ENCODE peak calls at places on chromosomes 7 and 10, in nine cellular contexts. R is stimulated activated CD4-positive, alpha-beta T cell treated with anti-CD3 and anti-CD28 coated beads, Interleukin-1b, Interleukin-23, amount 100 ng/mL, for 48 hours; L is amniotic stem cell; U is activated naive CD4-positive, alpha-beta T cell; A is right lobe of liver; G is body of pancreas; S is activated naive CD8-positive, alpha-beta T cell treated with anti-CD3 and anti-CD28 coated beads, Interleukin-2, amount 50 U/mL, for 24 hours; Z is T47D; C is NCI-H226. X is an unnamed sample.

GRCh38 chr7:74240482-74240881 is 13.7 kb downstream of the RFC2 start:
- DNase-seq in C (no peak), S (no peak), Z (no peak), A (peak; percentile 84), U (no peak), R (no peak), G (peak; percentile 48), L (no peak), X (no peak)

GRCh38 chr7:130154501-130155317 is 50.5 kb downstream of the TMEM209 start:
- DNase-seq in C (no peak), R (no peak), G (peak; percentile 89), A (no peak), Z (no peak), S (no peak), U (no peak), L (no peak), X (peak; percentile 83)

GRCh38 chr10:11512596-11512995 is 98.9 kb downstream of the USP6NL start:
- DNase-seq in Z (no peak), A (no peak), R (no peak), C (no peak), S (no peak), G (no peak), L (no peak), U (no peak), X (no peak)

GRCh38 chr10:63157845-63158624 is 24.9 kb downstream of the NRBF2 start:
- DNase-seq in U (peak; percentile 4), Z (peak; percentile 57), C (peak; percentile 39), L (peak; percentile 65), G (peak; percentile 33), R (peak; percentile 38), A (no peak), S (peak; percentile 33), X (no peak)

GRCh38 chr10:82982110-82982608 is 1107.2 kb downstream of the NRG3 start:
- DNase-seq in Z (no peak), G (no peak), A (no peak), L (peak; percentile 73), U (no peak), S (no peak), C (no peak), R (no peak), X (no peak)

GRCh38 chr10:110852897-110853296 is 18.8 kb upstream of the PDCD4 start:
- DNase-seq in U (no peak), G (no peak), R (no peak), S (no peak), A (no peak), C (no peak), L (no peak), Z (no peak), X (no peak)

GRCh38 chr10:34206602-34207268 is 608.4 kb downstream of the PARD3 start:
- DNase-seq in U (no peak), C (no peak), L (no peak), S (no peak), G (no peak), A (no peak), R (no peak), Z (no peak), X (no peak)

GRCh38 chr7:47693161-47693740 is 111.3 kb upstream of the TNS3 start:
- DNase-seq in A (no peak), R (no peak), L (no peak), Z (no peak), S (no peak), C (peak; percentile 38), G (no peak), U (no peak), X (no peak)

GRCh38 chr10:35870665-35871310 is 228.7 kb upstream of the FZD8 start:
- DNase-seq in R (no peak), L (no peak), Z (no peak), C (no peak), U (no peak), G (no peak), A (no peak), S (no peak), X (no peak)

GRCh38 chr7:135167360-135167759 is 3.1 kb downstream of the CYREN start:
- DNase-seq in R (no peak), C (no peak), L (no peak), U (no peak), A (no peak), S (no peak), G (no peak), Z (no peak), X (no peak)

GRCh38 chr7:70131807-70132565 is 533.7 kb downstream of the AUTS2 start:
- DNase-seq in C (no peak), G (no peak), Z (no peak), U (no peak), S (no peak), L (no peak), A (no peak), R (no peak), X (no peak)

GRCh38 chr10:78986419-78986818 is 82.3 kb upstream of the ZMIZ1 start:
- DNase-seq in C (peak; percentile 75), S (no peak), L (no peak), U (no peak), G (no peak), Z (no peak), R (no peak), A (no peak), X (no peak)

GRCh38 chr10:120514035-120514620 is 57.1 kb downstream of the PLPP4 start:
- DNase-seq in U (no peak), R (no peak), A (no peak), Z (peak; percentile 32), S (peak; percentile 11), C (peak; percentile 10), G (no peak), L (no peak), X (no peak)

GRCh38 chr7:155769701-155770100 is 42.6 kb downstream of the SHH start:
- DNase-seq in G (no peak), Z (no peak), R (no peak), S (no peak), A (no peak), C (no peak), L (no peak), U (no peak), X (no peak)

GRCh38 chr7:137287651-137288258 is 55.8 kb downstream of the PTN start:
- DNase-seq in S (no peak), R (no peak), C (no peak), U (no peak), A (no peak), G (no peak), Z (no peak), L (no peak), X (no peak)

GRCh38 chr10:119315128-119316001 is 108.0 kb downstream of the GRK5 start:
- DNase-seq in U (peak; percentile 29), A (no peak), G (no peak), C (peak; percentile 24), S (peak; percentile 76), Z (no peak), L (peak; percentile 85), R (peak; percentile 91), X (no peak)

GRCh38 chr7:100693312-100694195 is 496 bp downstream of the GIGYF1 start:
- DNase-seq in S (no peak), L (no peak), G (no peak), R (no peak), A (peak; percentile 57), Z (no peak), C (no peak), U (no peak), X (peak; percentile 84)

GRCh38 chr10:8084799-8085198 is 30.3 kb downstream of the GATA3 start:
- DNase-seq in L (no peak), C (no peak), S (no peak), G (no peak), A (no peak), Z (no peak), R (no peak), U (no peak), X (no peak)

GRCh38 chr10:75397571-75397921 is 4.0 kb downstream of the ZNF503 start:
- DNase-seq in L (no peak), A (no peak), G (peak; percentile 39), U (no peak), C (no peak), S (no peak), R (no peak), Z (no peak), X (no peak)

GRCh38 chr10:3475367-3475766 is 302.8 kb upstream of the PITRM1 start:
- DNase-seq in L (no peak), G (no peak), R (no peak), U (no peak), Z (no peak), A (no peak), S (no peak), C (no peak), X (no peak)

GRCh38 chr7:20350518-20350951 is 19.8 kb downstream of the ITGB8 start:
- DNase-seq in S (no peak), L (no peak), G (no peak), Z (no peak), A (no peak), C (no peak), U (no peak), R (no peak), X (no peak)

GRCh38 chr7:156963472-156963871 is 14.0 kb downstream of the NOM1 start:
- DNase-seq in G (no peak), S (no peak), L (no peak), R (no peak), C (no peak), U (no peak), Z (no peak), A (no peak), X (no peak)

GRCh38 chr7:151117565-151117964 is 31.3 kb downstream of the AGAP3 start:
- DNase-seq in A (no peak), L (no peak), S (no peak), R (no peak), U (no peak), C (no peak), Z (no peak), G (no peak), X (no peak)

GRCh38 chr10:61669161-61669755 is 6.5 kb downstream of the CABCOCO1 start:
- DNase-seq in Z (no peak), G (no peak), A (no peak), R (no peak), L (no peak), U (no peak), C (no peak), S (no peak), X (no peak)

GRCh38 chr7:14596421-14596820 is 306.1 kb downstream of the DGKB start:
- DNase-seq in Z (no peak), S (no peak), A (no peak), U (no peak), L (no peak), R (no peak), G (no peak), C (peak; percentile 54), X (no peak)

GRCh38 chr7:150481207-150481920 is 30.9 kb downstream of the GIMAP8 start:
- DNase-seq in Z (no peak), R (no peak), A (no peak), L (no peak), C (no peak), G (no peak), U (peak; percentile 33), S (no peak), X (no peak)

GRCh38 chr7:47183896-47184629 is 397.8 kb downstream of the TNS3 start:
- DNase-seq in A (no peak), L (no peak), Z (no peak), R (no peak), C (no peak), S (no peak), G (peak; percentile 59), U (no peak), X (no peak)

GRCh38 chr7:157601530-157601929 is 264.7 kb downstream of the DNAJB6 start:
- DNase-seq in Z (no peak), S (no peak), L (no peak), U (no peak), R (no peak), C (no peak), A (no peak), G (no peak), X (no peak)

GRCh38 chr7:31850601-31851000 is 163.6 kb downstream of the PPP1R17 start:
- DNase-seq in L (no peak), R (no peak), Z (no peak), S (no peak), C (no peak), G (no peak), U (no peak), A (no peak), X (no peak)

GRCh38 chr7:115631782-115632181 is 398.8 kb downstream of the TFEC start:
- DNase-seq in G (no peak), S (no peak), R (no peak), Z (no peak), A (no peak), L (no peak), U (no peak), C (peak; percentile 11), X (no peak)

GRCh38 chr7:47647213-47647985 is 65.5 kb upstream of the TNS3 start:
- DNase-seq in U (no peak), Z (no peak), A (no peak), S (peak; percentile 14), R (no peak), G (no peak), L (no peak), C (no peak), X (no peak)